ENCODE peak calls at places on chromosome 1, in seven cellular contexts. M is keratinocyte, C is neuronal stem cell, P is MM.1S, L is HCT116, E is K562, T is PC-3. A is an unnamed sample.

GRCh38 chr1:204927673-204928641 is 57.3 kb downstream of the NFASC start:
- DNase-seq in T (no peak), P (no peak), M (no peak), L (no peak), E (peak; percentile 28), C (no peak), A (no peak)

GRCh38 chr1:111406325-111406768 is 21.2 kb downstream of the OVGP1 start:
- DNase-seq in E (no peak), L (no peak), M (no peak), C (no peak), P (peak; percentile 89), T (peak; percentile 59), A (peak; percentile 63)

GRCh38 chr1:22119626-22120468 is 23.1 kb downstream of the WNT4 start:
- DNase-seq in E (no peak), C (no peak), T (no peak), M (no peak), P (no peak), L (no peak), A (no peak)

GRCh38 chr1:5391725-5392124 is 600.5 kb downstream of the NPHP4 start:
- DNase-seq in T (no peak), L (no peak), P (no peak), M (no peak), E (no peak), C (no peak), A (no peak)

GRCh38 chr1:184242507-184242943 is 144.3 kb upstream of the C1orf21 start:
- DNase-seq in E (no peak), L (no peak), P (peak; percentile 44), C (peak; percentile 21), T (peak; percentile 62), M (no peak), A (no peak)

GRCh38 chr1:67367370-67368345 is 60.0 kb downstream of the IL12RB2 start:
- DNase-seq in M (no peak), C (no peak), L (no peak), E (peak; percentile 73), T (no peak), P (no peak), A (no peak)

GRCh38 chr1:110207831-110208230 is 2.3 kb upstream of the KCNC4 start:
- DNase-seq in P (peak; percentile 10), C (peak; percentile 71), L (no peak), M (no peak), E (peak; percentile 78), T (peak; percentile 66), A (peak; percentile 88)

GRCh38 chr1:230031131-230031530 is 35.9 kb upstream of the GALNT2 start:
- DNase-seq in P (no peak), L (no peak), C (no peak), E (no peak), M (peak; percentile 19), T (peak; percentile 86), A (no peak)

GRCh38 chr1:244319283-244320132 is 132.2 kb downstream of the ADSS2 start:
- DNase-seq in E (no peak), M (no peak), P (no peak), T (peak; percentile 69), C (no peak), L (no peak), A (no peak)

GRCh38 chr1:100622966-100623762 is 85.2 kb downstream of the GPR88 start:
- DNase-seq in L (no peak), M (no peak), E (no peak), P (no peak), T (peak; percentile 93), C (no peak), A (no peak)

GRCh38 chr1:223341111-223341510 is 22.9 kb downstream of the SUSD4 start:
- DNase-seq in T (no peak), M (no peak), E (no peak), C (no peak), P (no peak), L (no peak), A (peak; percentile 90)

GRCh38 chr1:203289281-203289981 is 15.9 kb upstream of the BTG2 start:
- DNase-seq in P (peak; percentile 99), T (no peak), L (no peak), C (no peak), E (peak; percentile 89), M (no peak), A (peak; percentile 98)

GRCh38 chr1:207787776-207788175 is 35.9 kb downstream of the CD46 start:
- DNase-seq in P (no peak), L (no peak), C (no peak), E (no peak), T (peak; percentile 68), M (no peak), A (peak; percentile 26)

GRCh38 chr1:48471103-48471502 is 901 bp downstream of the SPATA6 start:
- DNase-seq in L (no peak), E (no peak), M (no peak), T (no peak), C (no peak), P (no peak), A (no peak)

GRCh38 chr1:48469616-48470500 is 2.1 kb downstream of the SPATA6 start:
- DNase-seq in M (no peak), C (no peak), E (no peak), P (no peak), L (no peak), T (peak; percentile 39), A (peak; percentile 67)

GRCh38 chr1:48470506-48470905 is 1.5 kb downstream of the SPATA6 start:
- DNase-seq in M (no peak), T (no peak), C (no peak), E (no peak), P (no peak), L (no peak), A (no peak)

GRCh38 chr1:48472747-48473146 is 743 bp upstream of the SPATA6 start:
- DNase-seq in E (no peak), L (no peak), C (no peak), M (no peak), P (no peak), T (no peak), A (no peak)

DNA sequence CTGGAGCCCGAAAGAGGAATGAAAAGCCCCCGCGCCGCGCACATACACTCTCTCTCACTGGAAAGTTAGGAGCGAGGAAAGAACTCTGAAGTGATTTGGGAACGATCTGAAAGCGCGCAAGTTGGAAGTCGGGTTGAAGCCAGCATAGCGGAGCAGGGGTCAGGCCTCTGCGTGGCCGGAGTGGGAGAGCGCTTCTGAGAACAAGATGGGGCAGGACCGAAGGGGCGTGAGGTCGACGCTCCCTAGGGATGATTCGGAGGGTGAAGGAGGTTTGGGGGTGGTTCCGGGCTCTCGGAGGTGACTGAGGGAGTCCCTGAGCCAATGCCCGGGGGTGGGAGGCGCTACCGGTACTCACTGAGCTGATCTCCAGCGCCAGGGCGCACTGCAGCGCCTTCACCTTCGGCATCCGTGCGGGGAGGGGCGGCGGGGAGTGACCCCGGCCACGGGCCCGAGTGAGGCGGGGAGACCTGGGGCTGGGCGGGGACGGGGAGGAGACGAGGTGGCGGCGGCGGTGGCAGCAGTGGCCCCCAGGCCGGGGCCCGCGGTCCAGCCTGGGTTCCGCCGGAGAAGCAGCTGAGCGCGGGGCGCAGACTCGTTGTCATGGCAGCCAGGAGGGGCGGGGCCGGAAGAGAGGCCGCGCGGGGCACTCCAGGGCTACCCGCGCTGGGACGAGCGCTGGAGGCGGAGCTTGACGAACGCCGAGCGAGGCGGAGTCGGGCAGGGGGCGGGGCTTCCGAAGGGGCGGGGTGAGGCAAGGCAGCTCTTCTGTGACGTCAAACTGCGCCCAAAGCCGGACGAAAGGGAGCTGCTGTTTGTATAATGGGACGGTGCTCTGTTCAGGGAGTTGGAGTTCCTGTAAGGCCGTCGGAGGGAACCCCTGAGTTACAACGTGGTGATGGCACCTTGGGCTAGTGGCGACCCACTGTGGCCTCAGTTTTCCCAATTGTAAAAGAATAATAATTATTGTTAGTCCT is at the start of gene SPATA6:
- DNase-seq in C (peak; percentile 97), M (peak; percentile 60), T (peak; percentile 89), P (peak; percentile 95), E (peak; percentile 94), L (peak; percentile 85), A (peak; percentile 89)
- H2AFZ ChIP-seq in C (peak within 1 kb of the TSS; percentile 90), M (peak within 1 kb of the TSS; percentile 96), T (peak within 1 kb of the TSS; percentile 99), P (peak within 1 kb of the TSS; percentile 90), E (peak within 1 kb of the TSS; percentile 97), L (peak within 1 kb of the TSS; percentile 88), A (peak within 1 kb of the TSS; percentile 67)

DNA sequence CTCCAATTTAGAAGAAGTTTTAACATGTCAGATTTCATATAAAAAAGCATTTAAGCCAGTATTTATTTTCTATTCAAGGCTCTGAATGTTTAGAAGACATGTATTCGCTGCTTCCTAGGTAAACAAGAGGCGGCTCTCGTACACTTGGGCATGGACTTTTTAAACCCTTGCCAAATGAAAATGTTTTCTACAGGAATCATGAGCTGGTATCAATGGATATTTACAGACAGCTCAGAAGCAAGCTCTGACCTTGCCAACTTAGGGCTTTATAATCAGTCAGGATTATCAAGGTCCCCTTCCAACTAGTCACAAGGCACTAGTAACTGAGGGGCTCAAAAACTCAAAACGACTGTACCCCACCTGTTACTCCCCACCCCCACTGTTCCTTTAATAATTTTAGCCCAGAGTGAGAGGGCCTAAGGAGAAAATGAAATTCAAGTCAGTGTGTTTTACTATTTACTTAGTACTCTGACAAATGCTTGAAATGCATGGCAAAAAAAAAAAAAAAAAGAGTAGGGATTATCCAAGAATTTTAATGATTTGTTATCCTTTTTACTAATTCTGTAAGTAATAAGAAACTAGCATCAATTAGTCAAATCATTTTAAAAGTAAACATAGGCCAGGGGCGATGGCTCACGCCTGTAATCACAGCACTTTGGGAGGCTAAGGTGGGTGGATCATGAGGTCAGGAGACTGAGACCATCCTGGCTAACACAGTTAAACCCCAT is 12.4 kb downstream of the CLSTN1 start:
- DNase-seq in T (no peak), M (no peak), P (no peak), E (no peak), C (no peak), L (no peak), A (no peak)
- H3K4me2 ChIP-seq in T (no peak overlapping the region), M (no peak overlapping the region), P (no peak overlapping the region), E (no peak overlapping the region), C (no peak overlapping the region), L (no peak overlapping the region), A (no peak overlapping the region)

DNA sequence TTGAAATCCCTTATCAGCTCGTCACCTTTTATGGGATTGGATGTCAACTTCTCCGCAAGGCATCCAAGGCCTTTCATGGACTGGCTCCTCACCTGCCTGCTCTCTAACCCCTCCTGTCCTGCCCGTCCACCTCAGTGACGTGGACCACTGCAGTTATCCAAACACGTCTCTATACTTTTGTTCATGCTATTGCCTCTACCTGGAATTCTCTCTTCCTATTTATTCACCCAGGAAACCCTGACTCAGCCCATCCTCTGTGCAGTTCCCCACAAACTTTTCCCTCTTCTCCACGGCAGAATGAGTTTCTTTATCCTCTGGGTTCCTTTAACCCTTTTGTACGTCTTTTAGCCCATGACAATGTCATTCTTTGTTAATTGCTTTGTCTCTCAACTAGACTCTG is 5.1 kb upstream of the UTP25 start:
- DNase-seq in T (no peak), C (no peak), E (no peak), P (no peak), M (no peak), L (no peak), A (no peak)
- H2AFZ ChIP-seq in T (peak overlapping the region; percentile 73), C (peak overlapping the region; percentile 76), E (peak overlapping the region; percentile 79), P (no peak overlapping the region), M (peak overlapping the region; percentile 38), L (peak overlapping the region; percentile 95), A (no peak overlapping the region)

DNA sequence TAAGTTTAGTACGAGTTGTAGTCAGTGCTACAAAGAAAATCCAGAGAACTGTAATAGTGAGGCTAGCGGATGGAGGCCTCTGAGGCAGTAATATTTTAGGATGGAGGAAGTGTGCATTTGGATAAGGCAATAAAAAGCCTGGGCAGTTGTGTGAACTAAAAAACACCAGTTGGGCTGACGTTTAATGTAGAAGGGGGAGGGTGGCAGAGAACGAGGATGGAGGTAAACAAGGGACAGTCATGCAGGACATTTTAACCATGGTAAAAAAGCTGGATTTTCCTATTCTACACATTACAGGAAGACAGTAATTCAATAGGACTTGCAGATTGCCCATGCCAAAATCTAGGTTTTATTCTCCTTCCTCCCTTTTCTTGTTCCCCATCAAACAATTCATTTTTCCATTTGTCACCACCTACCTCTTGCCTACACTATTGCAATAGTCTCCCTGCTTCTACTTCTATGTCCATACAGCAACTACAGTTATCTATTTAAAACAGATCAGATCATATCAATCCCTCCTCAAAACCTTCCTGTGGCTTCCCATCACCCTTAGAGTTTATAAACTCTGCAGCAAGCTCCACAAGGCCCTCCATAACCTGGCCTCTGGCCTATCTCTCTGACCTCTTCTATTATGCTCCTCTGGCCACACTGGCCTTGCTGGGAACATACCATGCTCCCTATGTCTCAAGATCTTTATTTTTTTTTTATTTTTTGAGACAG is 27.7 kb downstream of the ERO1B start:
- DNase-seq in L (no peak), C (no peak), T (no peak), E (peak; percentile 71), P (no peak), M (no peak), A (no peak)
- H3K4me2 ChIP-seq in L (no peak overlapping the region), C (no peak overlapping the region), T (no peak overlapping the region), E (peak overlapping the region; percentile 14), P (no peak overlapping the region), M (no peak overlapping the region), A (no peak overlapping the region)